ENCODE peak calls at places on chromosomes 7 and 10, in six cellular contexts. One of them, this sample, is unnamed.
A peak's percentile ranks its signal among the peaks of the same experiment; 100 is the strongest.

GRCh38 chr7:140404565-140405080 is 765 bp downstream of the RAB19 start:
- DNase-seq in activated T-cell treated with anti-CD3 and anti-CD28 coated beads for 1 hour: no peak
- DNase-seq in NCI-H1092: no peak
- DNase-seq in ELF-1: no peak
- DNase-seq in activated naive CD4-positive, alpha-beta T cell treated with anti-CD3 and anti-CD28 coated beads for 36 hours: no peak
- DNase-seq in iris pigment epithelial cell: no peak
- DNase-seq in this sample: no peak

GRCh38 chr10:120511165-120511564 is 54.1 kb downstream of the PLPP4 start:
- DNase-seq in iris pigment epithelial cell: peak; percentile 56
- DNase-seq in activated T-cell treated with anti-CD3 and anti-CD28 coated beads for 1 hour: no peak
- DNase-seq in ELF-1: no peak
- DNase-seq in NCI-H1092: no peak
- DNase-seq in activated naive CD4-positive, alpha-beta T cell treated with anti-CD3 and anti-CD28 coated beads for 36 hours: no peak
- DNase-seq in this sample: no peak

GRCh38 chr10:102767428-102768160 is 23.8 kb downstream of the WBP1L start:
- DNase-seq in activated naive CD4-positive, alpha-beta T cell treated with anti-CD3 and anti-CD28 coated beads for 36 hours: no peak
- DNase-seq in iris pigment epithelial cell: no peak
- DNase-seq in NCI-H1092: no peak
- DNase-seq in ELF-1: no peak
- DNase-seq in activated T-cell treated with anti-CD3 and anti-CD28 coated beads for 1 hour: no peak
- DNase-seq in this sample: no peak

GRCh38 chr7:2639151-2639993 is 7.6 kb downstream of the TTYH3 start:
- DNase-seq in activated naive CD4-positive, alpha-beta T cell treated with anti-CD3 and anti-CD28 coated beads for 36 hours: no peak
- DNase-seq in ELF-1: no peak
- DNase-seq in iris pigment epithelial cell: no peak
- DNase-seq in activated T-cell treated with anti-CD3 and anti-CD28 coated beads for 1 hour: no peak
- DNase-seq in NCI-H1092: no peak
- DNase-seq in this sample: no peak

GRCh38 chr7:92313055-92313454 is 67.3 kb downstream of the ANKIB1 start:
- DNase-seq in NCI-H1092: no peak
- DNase-seq in ELF-1: no peak
- DNase-seq in activated T-cell treated with anti-CD3 and anti-CD28 coated beads for 1 hour: no peak
- DNase-seq in activated naive CD4-positive, alpha-beta T cell treated with anti-CD3 and anti-CD28 coated beads for 36 hours: no peak
- DNase-seq in iris pigment epithelial cell: no peak
- DNase-seq in this sample: no peak

GRCh38 chr10:97335188-97335619 is 675 bp upstream of the FRAT2 start:
- DNase-seq in NCI-H1092: no peak
- DNase-seq in activated naive CD4-positive, alpha-beta T cell treated with anti-CD3 and anti-CD28 coated beads for 36 hours: peak; percentile 19
- DNase-seq in ELF-1: peak; percentile 72
- DNase-seq in iris pigment epithelial cell: no peak
- DNase-seq in activated T-cell treated with anti-CD3 and anti-CD28 coated beads for 1 hour: no peak
- DNase-seq in this sample: no peak

GRCh38 chr7:98128346-98128745 is 21.7 kb downstream of the LMTK2 start:
- DNase-seq in activated T-cell treated with anti-CD3 and anti-CD28 coated beads for 1 hour: no peak
- DNase-seq in activated naive CD4-positive, alpha-beta T cell treated with anti-CD3 and anti-CD28 coated beads for 36 hours: no peak
- DNase-seq in ELF-1: no peak
- DNase-seq in NCI-H1092: no peak
- DNase-seq in iris pigment epithelial cell: no peak
- DNase-seq in this sample: no peak

GRCh38 chr7:118836933-118837332 is 612.4 kb downstream of the ANKRD7 start:
- DNase-seq in activated naive CD4-positive, alpha-beta T cell treated with anti-CD3 and anti-CD28 coated beads for 36 hours: no peak
- DNase-seq in ELF-1: no peak
- DNase-seq in activated T-cell treated with anti-CD3 and anti-CD28 coated beads for 1 hour: no peak
- DNase-seq in iris pigment epithelial cell: no peak
- DNase-seq in NCI-H1092: no peak
- DNase-seq in this sample: no peak

GRCh38 chr7:147971606-147972005 is 619.0 kb upstream of the C7orf33 start:
- DNase-seq in NCI-H1092: no peak
- DNase-seq in activated naive CD4-positive, alpha-beta T cell treated with anti-CD3 and anti-CD28 coated beads for 36 hours: no peak
- DNase-seq in iris pigment epithelial cell: no peak
- DNase-seq in activated T-cell treated with anti-CD3 and anti-CD28 coated beads for 1 hour: no peak
- DNase-seq in ELF-1: no peak
- DNase-seq in this sample: no peak

GRCh38 chr10:106224676-106225075 is 939.8 kb downstream of the SORCS1 start:
- DNase-seq in iris pigment epithelial cell: peak; percentile 51
- DNase-seq in activated T-cell treated with anti-CD3 and anti-CD28 coated beads for 1 hour: no peak
- DNase-seq in activated naive CD4-positive, alpha-beta T cell treated with anti-CD3 and anti-CD28 coated beads for 36 hours: no peak
- DNase-seq in ELF-1: no peak
- DNase-seq in NCI-H1092: no peak
- DNase-seq in this sample: no peak

GRCh38 chr10:53013201-53013808 is 240.7 kb upstream of the MBL2 start:
- DNase-seq in iris pigment epithelial cell: no peak
- DNase-seq in activated naive CD4-positive, alpha-beta T cell treated with anti-CD3 and anti-CD28 coated beads for 36 hours: no peak
- DNase-seq in NCI-H1092: no peak
- DNase-seq in ELF-1: no peak
- DNase-seq in activated T-cell treated with anti-CD3 and anti-CD28 coated beads for 1 hour: no peak
- DNase-seq in this sample: no peak

GRCh38 chr10:123536176-123536845 is 129.8 kb upstream of the GPR26 start:
- DNase-seq in activated T-cell treated with anti-CD3 and anti-CD28 coated beads for 1 hour: no peak
- DNase-seq in ELF-1: no peak
- DNase-seq in activated naive CD4-positive, alpha-beta T cell treated with anti-CD3 and anti-CD28 coated beads for 36 hours: no peak
- DNase-seq in iris pigment epithelial cell: no peak
- DNase-seq in NCI-H1092: no peak
- DNase-seq in this sample: no peak

GRCh38 chr7:85285502-85285901 is 98.6 kb upstream of the SEMA3D start:
- DNase-seq in iris pigment epithelial cell: no peak
- DNase-seq in ELF-1: no peak
- DNase-seq in activated naive CD4-positive, alpha-beta T cell treated with anti-CD3 and anti-CD28 coated beads for 36 hours: no peak
- DNase-seq in NCI-H1092: peak; percentile 57
- DNase-seq in activated T-cell treated with anti-CD3 and anti-CD28 coated beads for 1 hour: no peak
- DNase-seq in this sample: no peak

GRCh38 chr10:72009430-72010081 is 45.4 kb downstream of the CHST3 start:
- DNase-seq in NCI-H1092: peak; percentile 5
- DNase-seq in activated T-cell treated with anti-CD3 and anti-CD28 coated beads for 1 hour: no peak
- DNase-seq in activated naive CD4-positive, alpha-beta T cell treated with anti-CD3 and anti-CD28 coated beads for 36 hours: no peak
- DNase-seq in iris pigment epithelial cell: peak; percentile 94
- DNase-seq in ELF-1: peak; percentile 96
- DNase-seq in this sample: peak; percentile 98

GRCh38 chr7:17608114-17608833 is 309.8 kb downstream of the AHR start:
- DNase-seq in ELF-1: no peak
- DNase-seq in activated T-cell treated with anti-CD3 and anti-CD28 coated beads for 1 hour: no peak
- DNase-seq in iris pigment epithelial cell: peak; percentile 66
- DNase-seq in NCI-H1092: no peak
- DNase-seq in activated naive CD4-positive, alpha-beta T cell treated with anti-CD3 and anti-CD28 coated beads for 36 hours: no peak
- DNase-seq in this sample: no peak

GRCh38 chr10:49053998-49054692 is 61.2 kb downstream of the VSTM4 start:
- DNase-seq in activated T-cell treated with anti-CD3 and anti-CD28 coated beads for 1 hour: no peak
- DNase-seq in activated naive CD4-positive, alpha-beta T cell treated with anti-CD3 and anti-CD28 coated beads for 36 hours: no peak
- DNase-seq in iris pigment epithelial cell: no peak
- DNase-seq in NCI-H1092: no peak
- DNase-seq in ELF-1: no peak
- DNase-seq in this sample: no peak

GRCh38 chr10:43863859-43864591 is 215.3 kb upstream of the ZNF32 start:
- DNase-seq in activated naive CD4-positive, alpha-beta T cell treated with anti-CD3 and anti-CD28 coated beads for 36 hours: no peak
- DNase-seq in ELF-1: no peak
- DNase-seq in iris pigment epithelial cell: peak; percentile 85
- DNase-seq in NCI-H1092: no peak
- DNase-seq in activated T-cell treated with anti-CD3 and anti-CD28 coated beads for 1 hour: no peak
- DNase-seq in this sample: peak; percentile 77

GRCh38 chr7:106744507-106745180 is 83.7 kb upstream of the CCDC71L start:
- DNase-seq in activated T-cell treated with anti-CD3 and anti-CD28 coated beads for 1 hour: no peak
- DNase-seq in iris pigment epithelial cell: no peak
- DNase-seq in activated naive CD4-positive, alpha-beta T cell treated with anti-CD3 and anti-CD28 coated beads for 36 hours: peak; percentile 30
- DNase-seq in NCI-H1092: no peak
- DNase-seq in ELF-1: no peak
- DNase-seq in this sample: no peak

GRCh38 chr10:80459047-80459865 is 5.1 kb downstream of the TSPAN14 start:
- DNase-seq in iris pigment epithelial cell: peak; percentile 79
- DNase-seq in NCI-H1092: no peak
- DNase-seq in activated T-cell treated with anti-CD3 and anti-CD28 coated beads for 1 hour: peak; percentile 48
- DNase-seq in ELF-1: peak; percentile 65
- DNase-seq in activated naive CD4-positive, alpha-beta T cell treated with anti-CD3 and anti-CD28 coated beads for 36 hours: peak; percentile 83
- DNase-seq in this sample: peak; percentile 90